ENCODE peak calls at places on chromosomes 12 and 14, in five cellular contexts. O is GM23248; C is AG09319; L is mucosa of gallbladder; X is CD8-positive, alpha-beta memory T cell. K is an unnamed sample.

GRCh38 chr12:27969901-27970390 is 2.6 kb downstream of the PTHLH start:
- DNase-seq in O (peak), C (no peak), L (peak), X (no peak), K (peak)

GRCh38 chr12:86663691-86664090 is 407.5 kb upstream of the MGAT4C start:
- DNase-seq in O (no peak), C (no peak), L (no peak), X (no peak), K (no peak)

GRCh38 chr12:119780786-119781434 is 96.2 kb downstream of the CIT start:
- DNase-seq in O (peak), C (no peak), L (peak), X (no peak), K (no peak)

GRCh38 chr12:120190386-120190785 is 4.1 kb downstream of the GCN1 start:
- DNase-seq in O (no peak), C (no peak), L (no peak), X (no peak), K (no peak)

GRCh38 chr14:76391981-76392690 is 16.2 kb downstream of the ESRRB start:
- DNase-seq in O (no peak), C (no peak), L (no peak), X (no peak), K (no peak)

GRCh38 chr12:27859648-27860047 is 79.6 kb upstream of the MANSC4 start:
- DNase-seq in O (no peak), C (no peak), L (no peak), X (no peak), K (no peak)

GRCh38 chr12:127231366-127231765 is 1035.6 kb upstream of the TMEM132C start:
- DNase-seq in O (peak), C (no peak), L (no peak), X (no peak), K (no peak)

GRCh38 chr14:68941820-68942219 is 37.3 kb downstream of the ACTN1 start:
- DNase-seq in O (peak), C (peak), L (peak), X (no peak), K (no peak)

GRCh38 chr12:59086124-59086523 is 165.8 kb upstream of the LRIG3 start:
- DNase-seq in O (no peak), C (no peak), L (no peak), X (no peak), K (no peak)

GRCh38 chr12:132355742-132356681 is 26.6 kb upstream of the GALNT9 start:
- DNase-seq in O (no peak), C (no peak), L (no peak), X (peak), K (no peak)

GRCh38 chr14:67973415-67973814 is 153.8 kb downstream of the RAD51B start:
- DNase-seq in O (no peak), C (no peak), L (no peak), X (no peak), K (no peak)

GRCh38 chr12:109255377-109255776 is 53.7 kb downstream of the FOXN4 start:
- DNase-seq in O (peak), C (no peak), L (no peak), X (no peak), K (no peak)

GRCh38 chr12:62799126-62799736 is 135.7 kb downstream of the PPM1H start:
- DNase-seq in O (peak), C (peak), L (peak), X (peak), K (no peak)

GRCh38 chr12:19287302-19287701 is 152.0 kb upstream of the AEBP2 start:
- DNase-seq in O (peak), C (no peak), L (no peak), X (no peak), K (no peak)

GRCh38 chr14:61963926-61964325 is 201.7 kb downstream of the SNAPC1 start:
- DNase-seq in O (peak), C (no peak), L (no peak), X (no peak), K (no peak)

GRCh38 chr12:46470975-46471374 is 98.4 kb upstream of the SLC38A2 start:
- DNase-seq in O (peak), C (no peak), L (no peak), X (no peak), K (no peak)

GRCh38 chr12:106358410-106359241 is 1.1 kb downstream of the POLR3B start:
- DNase-seq in O (peak), C (no peak), L (peak), X (no peak), K (no peak)

GRCh38 chr14:104355949-104356737 is 217.8 kb downstream of the KIF26A start:
- DNase-seq in O (no peak), C (no peak), L (no peak), X (peak), K (no peak)

GRCh38 chr14:38412654-38413053 is 156.8 kb upstream of the CLEC14A start:
- DNase-seq in O (no peak), C (no peak), L (no peak), X (no peak), K (no peak)

GRCh38 chr12:57091633-57092528 is 3.0 kb downstream of the NAB2 start:
- DNase-seq in O (no peak), C (no peak), L (no peak), X (no peak), K (no peak)

GRCh38 chr12:31117203-31118011 is 43.7 kb downstream of the DDX11 start:
- DNase-seq in O (peak), C (no peak), L (peak), X (peak), K (peak)

GRCh38 chr12:88339254-88339949 is 197.3 kb downstream of the TMTC3 start:
- DNase-seq in O (peak), C (peak), L (no peak), X (no peak), K (no peak)

GRCh38 chr12:52238916-52239649 is 6.0 kb downstream of the KRT7 start:
- DNase-seq in O (no peak), C (no peak), L (no peak), X (no peak), K (no peak)

GRCh38 chr14:104404922-104405321 is 174.6 kb upstream of the C14orf180 start:
- DNase-seq in O (no peak), C (no peak), L (no peak), X (no peak), K (no peak)

GRCh38 chr12:106084048-106084671 is 54.6 kb downstream of the NUAK1 start:
- DNase-seq in O (peak), C (no peak), L (no peak), X (no peak), K (no peak)

GRCh38 chr14:46571970-46572369 is 79.6 kb downstream of the RPL10L start:
- DNase-seq in O (peak), C (no peak), L (no peak), X (no peak), K (no peak)

GRCh38 chr12:49929581-49929980 is 21.0 kb upstream of the AQP2 start:
- DNase-seq in O (no peak), C (no peak), L (no peak), X (no peak), K (no peak)

GRCh38 chr14:81435578-81436295 is 35.6 kb upstream of the STON2 start:
- DNase-seq in O (peak), C (no peak), L (peak), X (no peak), K (no peak)

GRCh38 chr14:101181717-101182313 is 278.3 kb upstream of the RTL1 start:
- DNase-seq in O (no peak), C (no peak), L (no peak), X (no peak), K (no peak)

K was measured in T-cell.